ENCODE peak calls at places on chromosomes 3 and 15, in four cellular contexts. H is neuronal stem cell, J is NCI-H1092 treated with DMSO at 0.1 percent for 48 hours, K is astrocyte of the spinal cord. A is an unnamed sample.

GRCh38 chr15:99137111-99137546 is 32.2 kb downstream of the SYNM start:
- DNase-seq in J (peak), H (no peak), K (no peak), A (no peak)

GRCh38 chr3:122577409-122578028 is at the start of gene PARP15:
- DNase-seq in J (no peak), K (no peak), H (no peak), A (no peak)

GRCh38 chr3:39752019-39752637 is 57.3 kb upstream of the MYRIP start:
- DNase-seq in H (no peak), J (no peak), K (no peak), A (no peak)

GRCh38 chr15:78243491-78243941 is 9.2 kb upstream of the ACSBG1 start:
- DNase-seq in K (peak), H (no peak), J (peak), A (peak)

GRCh38 chr15:35753486-35753885 is 207.5 kb upstream of the DPH6 start:
- DNase-seq in J (no peak), H (no peak), K (peak), A (peak)

GRCh38 chr3:153404157-153404556 is 242.1 kb downstream of the RAP2B start:
- DNase-seq in K (no peak), H (no peak), J (no peak), A (no peak)

GRCh38 chr15:90047956-90048575 is 46.9 kb downstream of the ZNF710 start:
- DNase-seq in H (no peak), J (no peak), K (no peak), A (no peak)

GRCh38 chr3:35659808-35660207 is 20.5 kb downstream of the ARPP21 start:
- DNase-seq in J (no peak), K (no peak), H (no peak), A (no peak)

GRCh38 chr15:90765966-90766365 is 48.8 kb downstream of the BLM start:
- DNase-seq in J (no peak), H (no peak), K (no peak), A (no peak)

GRCh38 chr3:41175365-41175764 is 23.9 kb upstream of the CTNNB1 start:
- DNase-seq in J (no peak), H (no peak), K (peak), A (no peak)

GRCh38 chr3:13452490-13453335 is 27.4 kb upstream of the HDAC11 start:
- DNase-seq in K (peak), H (no peak), J (peak), A (peak)

GRCh38 chr3:126911162-126912026 is 71.5 kb upstream of the PLXNA1 start:
- DNase-seq in K (peak), H (no peak), J (no peak), A (peak)

GRCh38 chr3:143795849-143796248 is 52.4 kb downstream of the SLC9A9 start:
- DNase-seq in J (no peak), K (no peak), H (no peak), A (no peak)

GRCh38 chr3:127535106-127535785 is 55.3 kb downstream of the TPRA1 start:
- DNase-seq in J (no peak), H (no peak), K (no peak), A (no peak)

GRCh38 chr15:93088200-93088980 is 621 bp downstream of the RGMA start:
- DNase-seq in K (no peak), J (peak), H (peak), A (peak)

GRCh38 chr3:112056451-112056929 is 22.0 kb downstream of the TMPRSS7 start:
- DNase-seq in H (no peak), K (peak), J (no peak), A (peak)

GRCh38 chr3:115401891-115402501 is 221.3 kb upstream of the GAP43 start:
- DNase-seq in J (no peak), H (no peak), K (peak), A (peak)

GRCh38 chr15:33064878-33065277 is 129.6 kb downstream of the FMN1 start:
- DNase-seq in K (peak), H (no peak), J (no peak), A (peak)

GRCh38 chr3:152968388-152969024 is 133.6 kb downstream of the P2RY1 start:
- DNase-seq in H (no peak), K (peak), J (no peak), A (peak)

GRCh38 chr3:148950806-148951205 is 40.5 kb upstream of the GYG1 start:
- DNase-seq in H (no peak), K (peak), J (no peak), A (peak)

GRCh38 chr3:140629351-140630137 is 48.3 kb upstream of the TRIM42 start:
- DNase-seq in H (no peak), K (peak), J (no peak), A (peak)

GRCh38 chr3:114878119-114878839 is 268.8 kb downstream of the ZBTB20 start:
- DNase-seq in H (no peak), J (peak), K (peak), A (peak)

GRCh38 chr3:53589201-53589600 is 94.8 kb downstream of the CACNA1D start:
- DNase-seq in J (no peak), K (no peak), H (no peak), A (no peak)

GRCh38 chr3:179046497-179047353 is 24.9 kb downstream of the ZMAT3 start:
- DNase-seq in H (no peak), J (no peak), K (peak), A (peak)